ENCODE peak calls at places on chromosomes 5 and 9, in seven cellular contexts. N, D, R, L, B, X and J are unnamed samples.

GRCh38 chr5:169384661-169385060 is 83.7 kb upstream of the SLIT3 start:
- DNase-seq in N (no peak), D (no peak), R (no peak), L (no peak), B (no peak), X (no peak), J (peak)

GRCh38 chr5:23352437-23352836 is 155.0 kb upstream of the PRDM9 start:
- DNase-seq in N (no peak), D (no peak), R (peak), L (peak), B (no peak), X (no peak), J (no peak)

GRCh38 chr5:92884464-92884863 is 696.6 kb downstream of the NR2F1-AS1 start:
- DNase-seq in N (no peak), D (no peak), R (no peak), L (no peak), B (no peak), X (no peak), J (no peak)

GRCh38 chr5:172175263-172175719 is 12.7 kb downstream of the STK10 start:
- DNase-seq in N (no peak), D (no peak), R (no peak), L (no peak), B (peak), X (no peak), J (no peak)

GRCh38 chr9:123344273-123345096 is 11.5 kb upstream of the CRB2 start:
- DNase-seq in N (no peak), D (no peak), R (no peak), L (no peak), B (no peak), X (no peak), J (no peak)

GRCh38 chr5:773517-774264 is 10.8 kb downstream of the ZDHHC11B start:
- DNase-seq in N (no peak), D (no peak), R (no peak), L (peak), B (no peak), X (no peak), J (no peak)

GRCh38 chr9:18608371-18608770 is 134.4 kb downstream of the ADAMTSL1 start:
- DNase-seq in N (no peak), D (no peak), R (no peak), L (no peak), B (no peak), X (no peak), J (no peak)

GRCh38 chr9:15509931-15510788 is 610 bp downstream of the PSIP1 start:
- DNase-seq in N (peak), D (no peak), R (peak), L (peak), B (peak), X (no peak), J (no peak)

GRCh38 chr5:156094001-156094400 is 233.0 kb upstream of the SGCD start:
- DNase-seq in N (no peak), D (no peak), R (no peak), L (no peak), B (no peak), X (no peak), J (no peak)

GRCh38 chr5:145718956-145719355 is 116.2 kb downstream of the PRELID2 start:
- DNase-seq in N (no peak), D (no peak), R (peak), L (no peak), B (no peak), X (no peak), J (peak)

GRCh38 chr9:76401580-76402354 is 7.5 kb upstream of the RFK start:
- DNase-seq in N (no peak), D (no peak), R (no peak), L (no peak), B (no peak), X (no peak), J (no peak)

GRCh38 chr5:9233712-9234111 is 312.2 kb downstream of the SEMA5A start:
- DNase-seq in N (no peak), D (no peak), R (peak), L (no peak), B (no peak), X (no peak), J (peak)

GRCh38 chr9:131546336-131547084 is 1.2 kb downstream of the PRRT1B start:
- DNase-seq in N (no peak), D (peak), R (peak), L (peak), B (no peak), X (no peak), J (no peak)

GRCh38 chr5:31853398-31854135 is 214.6 kb downstream of the PDZD2 start:
- DNase-seq in N (no peak), D (no peak), R (no peak), L (no peak), B (peak), X (no peak), J (peak)

GRCh38 chr5:33049298-33049697 is 338.2 kb downstream of the NPR3 start:
- DNase-seq in N (no peak), D (no peak), R (no peak), L (no peak), B (no peak), X (no peak), J (no peak)

GRCh38 chr9:86322973-86323644 is 31.1 kb downstream of the TUT7 start:
- DNase-seq in N (no peak), D (no peak), R (peak), L (no peak), B (no peak), X (no peak), J (no peak)

GRCh38 chr9:691825-692363 is 149.6 kb upstream of the DMRT1 start:
- DNase-seq in N (no peak), D (no peak), R (no peak), L (no peak), B (peak), X (no peak), J (no peak)

GRCh38 chr9:131448818-131449217 is 53.9 kb upstream of the POMT1 start:
- DNase-seq in N (no peak), D (no peak), R (no peak), L (no peak), B (no peak), X (no peak), J (no peak)

GRCh38 chr9:89420397-89420796 is 77.5 kb downstream of the SEMA4D start:
- DNase-seq in N (no peak), D (no peak), R (no peak), L (no peak), B (no peak), X (no peak), J (no peak)

DNA sequence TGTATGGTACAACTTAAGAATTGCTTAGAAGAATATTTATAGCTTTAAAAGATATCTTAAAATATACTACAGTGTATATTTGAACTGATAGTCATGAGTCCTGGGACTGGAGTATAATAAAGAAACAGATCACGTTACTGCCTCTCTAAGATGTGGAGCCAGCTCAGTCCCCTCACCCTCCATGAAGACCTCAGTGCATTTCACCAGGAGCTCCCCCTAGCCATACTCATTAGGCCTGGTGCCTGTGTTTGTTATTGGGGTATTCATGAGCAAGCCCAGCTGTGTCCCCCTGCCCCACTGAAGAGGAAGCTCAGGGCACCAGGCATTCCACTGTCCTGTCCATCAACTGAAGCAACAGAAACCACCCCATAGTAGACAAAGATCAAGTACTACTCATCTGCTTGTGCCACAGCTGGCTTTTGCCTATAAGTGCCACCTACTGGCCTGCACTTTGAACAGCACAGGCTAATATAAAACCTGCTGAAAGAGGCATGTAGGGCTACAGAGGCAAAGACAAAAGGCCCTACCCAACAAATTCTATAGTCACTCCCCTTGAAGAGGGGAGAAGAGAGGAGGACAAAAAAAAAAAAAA is 850.2 kb upstream of the NUDT12 start:
- DNase-seq in N (no peak), D (no peak), R (peak), L (peak), B (no peak), X (no peak), J (peak)
- TF ChIP-seq CTCF in N (no peak), D (peak), R (peak), L (peak), B (no peak), X (no peak), J (peak)

GRCh38 chr9:126666155-126666803 is 52.6 kb downstream of the LMX1B start:
- DNase-seq in N (no peak), D (no peak), R (no peak), L (no peak), B (no peak), X (no peak), J (no peak)
- H3K4me3 ChIP-seq in N (no peak), D (no peak), R (no peak), L (no peak), B (no peak), X (no peak), J (no peak)

GRCh38 chr5:122492675-122493074 is 180.6 kb downstream of the SNCAIP start:
- DNase-seq in N (no peak), D (no peak), R (peak), L (no peak), B (no peak), X (no peak), J (no peak)
- TF ChIP-seq CTCF in N (no peak), D (no peak), R (peak), L (peak), B (no peak), X (no peak), J (peak)

DNA sequence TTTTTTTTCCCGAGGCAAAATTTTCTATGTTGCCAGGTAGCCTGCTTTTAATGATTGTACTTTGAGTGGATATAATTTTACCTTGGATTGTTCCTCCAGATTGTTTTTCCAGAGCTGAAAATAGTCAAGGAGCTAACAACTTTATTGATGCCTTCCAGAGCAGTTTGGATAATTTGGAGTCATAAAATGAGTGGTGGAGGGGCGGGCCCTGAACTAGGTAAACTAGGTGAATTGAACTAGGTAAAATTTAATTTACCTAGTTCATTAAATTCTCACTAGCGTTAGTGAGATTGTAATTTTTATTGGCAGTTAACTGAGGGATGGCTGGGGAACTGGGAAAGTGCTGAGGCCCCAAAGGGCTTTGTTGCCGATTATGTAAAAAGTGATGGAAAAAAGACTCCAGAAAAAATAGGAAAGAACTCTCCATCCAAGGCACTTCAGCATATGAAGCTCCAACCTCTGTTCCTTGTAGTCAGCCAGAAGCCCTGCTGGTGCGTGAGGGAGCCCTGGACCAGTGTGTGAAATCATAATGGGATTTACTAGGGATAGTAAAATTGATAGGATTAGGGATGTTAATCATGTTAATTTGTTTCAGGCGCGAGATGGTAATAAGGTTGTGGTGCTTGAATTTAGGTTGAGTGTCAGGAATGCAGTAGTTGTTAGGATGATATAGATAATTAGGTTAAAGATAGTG is 1.7 kb downstream of the DNAJC25 start:
- DNase-seq in N (no peak), D (no peak), R (no peak), L (no peak), B (no peak), X (no peak), J (no peak)
- H3K4me3 ChIP-seq in N (no peak), D (peak), R (peak), L (peak), B (no peak), X (peak), J (peak)